ENCODE peak calls at places on chromosome 11, in seven cellular contexts. One of them, this sample, is unnamed. For H3K36me3, the result is how much of the 10 kb centered on the place peaks cover.

GRCh38 chr11:67262731-67263675 is 3.3 kb upstream of the GRK2 start:
- DNase-seq in H1: peak
- DNase-seq in transverse colon: peak
- DNase-seq in stomach: peak
- DNase-seq in upper lobe of left lung: peak
- DNase-seq in HepG2: peak
- DNase-seq in K562: peak
- DNase-seq in this sample: peak

GRCh38 chr11:61860054-61860903 is 31.1 kb downstream of the FADS3 start:
- DNase-seq in H1: no peak
- DNase-seq in transverse colon: peak
- DNase-seq in HepG2: no peak
- DNase-seq in upper lobe of left lung: no peak
- DNase-seq in stomach: peak
- DNase-seq in K562: peak
- DNase-seq in this sample: peak

GRCh38 chr11:41431784-41432183 is 27.7 kb downstream of the LRRC4C start:
- DNase-seq in H1: no peak
- DNase-seq in K562: peak
- DNase-seq in upper lobe of left lung: no peak
- DNase-seq in stomach: no peak
- DNase-seq in transverse colon: no peak
- DNase-seq in HepG2: peak
- DNase-seq in this sample: no peak

GRCh38 chr11:23897453-23898289 is 599.2 kb upstream of the LUZP2 start:
- DNase-seq in stomach: no peak
- DNase-seq in transverse colon: no peak
- DNase-seq in HepG2: no peak
- DNase-seq in H1: no peak
- DNase-seq in upper lobe of left lung: no peak
- DNase-seq in K562: no peak
- DNase-seq in this sample: no peak

GRCh38 chr11:23875407-23875950 is 621.4 kb upstream of the LUZP2 start:
- DNase-seq in HepG2: no peak
- DNase-seq in stomach: no peak
- DNase-seq in K562: no peak
- DNase-seq in upper lobe of left lung: no peak
- DNase-seq in transverse colon: no peak
- DNase-seq in H1: no peak
- DNase-seq in this sample: no peak

GRCh38 chr11:114276077-114276476 is 20.1 kb upstream of the NNMT start:
- DNase-seq in stomach: no peak
- DNase-seq in K562: no peak
- DNase-seq in HepG2: no peak
- DNase-seq in H1: peak
- DNase-seq in upper lobe of left lung: no peak
- DNase-seq in transverse colon: no peak
- DNase-seq in this sample: no peak

GRCh38 chr11:17015639-17016125 is 1.5 kb upstream of the PLEKHA7 start:
- DNase-seq in HepG2: no peak
- DNase-seq in K562: no peak
- DNase-seq in transverse colon: peak
- DNase-seq in H1: no peak
- DNase-seq in upper lobe of left lung: peak
- DNase-seq in stomach: no peak
- DNase-seq in this sample: no peak

GRCh38 chr11:78380615-78381029 is 37.0 kb downstream of the GAB2 start:
- DNase-seq in K562: no peak
- DNase-seq in stomach: no peak
- DNase-seq in transverse colon: no peak
- DNase-seq in HepG2: no peak
- DNase-seq in upper lobe of left lung: no peak
- DNase-seq in H1: no peak
- DNase-seq in this sample: no peak

GRCh38 chr11:30568933-30569332 is 17.2 kb downstream of the MPPED2 start:
- DNase-seq in stomach: no peak
- DNase-seq in upper lobe of left lung: no peak
- DNase-seq in H1: no peak
- DNase-seq in HepG2: no peak
- DNase-seq in transverse colon: no peak
- DNase-seq in K562: no peak
- DNase-seq in this sample: no peak

GRCh38 chr11:34915136-34916013 is 804 bp downstream of the APIP start:
- DNase-seq in transverse colon: no peak
- DNase-seq in K562: no peak
- DNase-seq in upper lobe of left lung: no peak
- DNase-seq in HepG2: no peak
- DNase-seq in H1: no peak
- DNase-seq in stomach: no peak
- DNase-seq in this sample: no peak

GRCh38 chr11:40187092-40187403 is 1272.4 kb downstream of the LRRC4C start:
- DNase-seq in upper lobe of left lung: no peak
- DNase-seq in transverse colon: no peak
- DNase-seq in stomach: no peak
- DNase-seq in K562: no peak
- DNase-seq in H1: no peak
- DNase-seq in HepG2: no peak
- DNase-seq in this sample: no peak

GRCh38 chr11:128399186-128399585 is 188.2 kb downstream of the ETS1 start:
- DNase-seq in K562: no peak
- DNase-seq in upper lobe of left lung: no peak
- DNase-seq in H1: no peak
- DNase-seq in HepG2: no peak
- DNase-seq in stomach: no peak
- DNase-seq in transverse colon: no peak
- DNase-seq in this sample: no peak

GRCh38 chr11:62399172-62399867 is 19.5 kb upstream of the SCGB1A1 start:
- DNase-seq in transverse colon: no peak
- DNase-seq in K562: peak
- DNase-seq in upper lobe of left lung: peak
- DNase-seq in HepG2: no peak
- DNase-seq in H1: no peak
- DNase-seq in stomach: no peak
- DNase-seq in this sample: no peak

GRCh38 chr11:12207384-12208150 is 97.2 kb downstream of the MICAL2 start:
- DNase-seq in stomach: no peak
- DNase-seq in K562: no peak
- DNase-seq in HepG2: no peak
- DNase-seq in upper lobe of left lung: no peak
- DNase-seq in transverse colon: peak
- DNase-seq in H1: no peak
- DNase-seq in this sample: no peak

GRCh38 chr11:28342704-28343103 is 234.5 kb downstream of the METTL15 start:
- DNase-seq in K562: no peak
- DNase-seq in stomach: no peak
- DNase-seq in HepG2: no peak
- DNase-seq in H1: no peak
- DNase-seq in transverse colon: no peak
- DNase-seq in upper lobe of left lung: no peak
- DNase-seq in this sample: no peak

GRCh38 chr11:9604134-9604533 is 30.7 kb downstream of the WEE1 start:
- DNase-seq in upper lobe of left lung: no peak
- DNase-seq in HepG2: no peak
- DNase-seq in H1: no peak
- DNase-seq in stomach: no peak
- DNase-seq in transverse colon: no peak
- DNase-seq in K562: no peak
- DNase-seq in this sample: no peak

GRCh38 chr11:104731890-104732289 is 166.4 kb downstream of the CASP12 start:
- DNase-seq in H1: no peak
- DNase-seq in stomach: no peak
- DNase-seq in upper lobe of left lung: no peak
- DNase-seq in transverse colon: no peak
- DNase-seq in K562: no peak
- DNase-seq in HepG2: no peak
- DNase-seq in this sample: no peak

GRCh38 chr11:116454951-116455350 is 317.8 kb downstream of the BUD13 start:
- DNase-seq in stomach: no peak
- DNase-seq in upper lobe of left lung: no peak
- DNase-seq in HepG2: no peak
- DNase-seq in K562: no peak
- DNase-seq in H1: no peak
- DNase-seq in transverse colon: no peak
- DNase-seq in this sample: no peak

GRCh38 chr11:106765849-106766248 is 252.4 kb downstream of the GUCY1A2 start:
- DNase-seq in H1: no peak
- DNase-seq in upper lobe of left lung: no peak
- DNase-seq in transverse colon: no peak
- DNase-seq in stomach: no peak
- DNase-seq in K562: no peak
- DNase-seq in HepG2: no peak
- DNase-seq in this sample: no peak

GRCh38 chr11:121864660-121865059 is 251.4 kb downstream of the BLID start:
- DNase-seq in HepG2: peak
- DNase-seq in K562: no peak
- DNase-seq in stomach: no peak
- DNase-seq in H1: no peak
- DNase-seq in transverse colon: no peak
- DNase-seq in upper lobe of left lung: no peak
- DNase-seq in this sample: no peak

GRCh38 chr11:1392561-1392960 is 2.8 kb downstream of the BRSK2 start:
- DNase-seq in transverse colon: no peak
- DNase-seq in K562: no peak
- DNase-seq in stomach: no peak
- DNase-seq in upper lobe of left lung: peak
- DNase-seq in HepG2: no peak
- DNase-seq in H1: no peak
- DNase-seq in this sample: no peak

GRCh38 chr11:69374110-69374981 is 80.4 kb downstream of the MYEOV start:
- DNase-seq in stomach: peak
- DNase-seq in transverse colon: peak
- DNase-seq in K562: no peak
- DNase-seq in H1: peak
- DNase-seq in HepG2: no peak
- DNase-seq in upper lobe of left lung: peak
- DNase-seq in this sample: peak

GRCh38 chr11:126172596-126173038 is 38.8 kb downstream of the RPUSD4 start:
- DNase-seq in upper lobe of left lung: no peak
- DNase-seq in transverse colon: no peak
- DNase-seq in K562: no peak
- DNase-seq in stomach: no peak
- DNase-seq in H1: no peak
- DNase-seq in HepG2: no peak
- DNase-seq in this sample: no peak

GRCh38 chr11:29320196-29320595 is 696.6 kb downstream of the KCNA4 start:
- DNase-seq in HepG2: no peak
- DNase-seq in upper lobe of left lung: no peak
- DNase-seq in stomach: no peak
- DNase-seq in transverse colon: no peak
- DNase-seq in H1: no peak
- DNase-seq in K562: no peak
- DNase-seq in this sample: no peak

GRCh38 chr11:117473692-117474091 is 146.0 kb downstream of the CEP164 start:
- DNase-seq in K562: no peak
- DNase-seq in transverse colon: no peak
- DNase-seq in HepG2: no peak
- DNase-seq in upper lobe of left lung: no peak
- DNase-seq in H1: no peak
- DNase-seq in stomach: no peak
- DNase-seq in this sample: no peak

GRCh38 chr11:43580735-43581369 is 99.7 kb upstream of the HSD17B12 start:
- DNase-seq in upper lobe of left lung: peak
- DNase-seq in K562: peak
- DNase-seq in stomach: no peak
- DNase-seq in H1: peak
- DNase-seq in HepG2: no peak
- DNase-seq in transverse colon: no peak
- DNase-seq in this sample: no peak

GRCh38 chr11:7014118-7014517 is 6.0 kb downstream of the ZNF214 start:
- DNase-seq in HepG2: no peak
- DNase-seq in H1: no peak
- DNase-seq in upper lobe of left lung: no peak
- DNase-seq in transverse colon: no peak
- DNase-seq in stomach: no peak
- DNase-seq in K562: no peak
- DNase-seq in this sample: no peak

GRCh38 chr11:7016011-7016410 is 4.1 kb downstream of the ZNF214 start:
- DNase-seq in upper lobe of left lung: no peak
- DNase-seq in stomach: no peak
- DNase-seq in transverse colon: no peak
- DNase-seq in H1: no peak
- DNase-seq in HepG2: no peak
- DNase-seq in K562: no peak
- DNase-seq in this sample: no peak

GRCh38 chr11:7021318-7021717 is 1.0 kb downstream of the NLRP14 start:
- DNase-seq in upper lobe of left lung: no peak
- DNase-seq in H1: no peak
- DNase-seq in K562: no peak
- DNase-seq in transverse colon: no peak
- DNase-seq in HepG2: no peak
- DNase-seq in stomach: no peak
- DNase-seq in this sample: no peak

GRCh38 chr11:7020183-7020917 is at the start of the genes NLRP14 and ZNF214:
- DNase-seq in HepG2: peak
- DNase-seq in K562: peak
- DNase-seq in upper lobe of left lung: peak
- DNase-seq in H1: peak
- DNase-seq in transverse colon: peak
- DNase-seq in stomach: peak
- DNase-seq in this sample: peak

GRCh38 chr11:7019500-7020182 is 505 bp downstream of the ZNF214 start:
- DNase-seq in upper lobe of left lung: peak
- DNase-seq in stomach: no peak
- DNase-seq in transverse colon: peak
- DNase-seq in HepG2: no peak
- DNase-seq in K562: no peak
- DNase-seq in H1: peak
- DNase-seq in this sample: peak
- TF ChIP-seq EP300 in upper lobe of left lung: no peak
- TF ChIP-seq EP300 in stomach: no peak
- TF ChIP-seq EP300 in transverse colon: no peak
- TF ChIP-seq EP300 in HepG2: no peak
- TF ChIP-seq EP300 in K562: no peak
- TF ChIP-seq EP300 in H1: no peak
- TF ChIP-seq EP300 in this sample: no peak

GRCh38 chr11:65506770-65507485 is 8.1 kb downstream of the MALAT1 start:
- DNase-seq in K562: no peak
- DNase-seq in HepG2: no peak
- DNase-seq in transverse colon: peak
- DNase-seq in stomach: peak
- DNase-seq in upper lobe of left lung: no peak
- DNase-seq in H1: peak
- DNase-seq in this sample: peak
- TF ChIP-seq POLR2AphosphoS5 in K562: peak
- TF ChIP-seq POLR2AphosphoS5 in HepG2: peak
- TF ChIP-seq POLR2AphosphoS5 in transverse colon: peak
- TF ChIP-seq POLR2AphosphoS5 in stomach: peak
- TF ChIP-seq POLR2AphosphoS5 in upper lobe of left lung: peak
- TF ChIP-seq POLR2AphosphoS5 in H1: peak
- TF ChIP-seq POLR2AphosphoS5 in this sample: peak

GRCh38 chr11:66240781-66241136 is 27.7 kb upstream of the RAB1B start:
- DNase-seq in K562: no peak
- DNase-seq in transverse colon: no peak
- DNase-seq in H1: no peak
- DNase-seq in upper lobe of left lung: no peak
- DNase-seq in stomach: no peak
- DNase-seq in HepG2: no peak
- DNase-seq in this sample: no peak
- H3K36me3 ChIP-seq in K562: under half
- H3K36me3 ChIP-seq in transverse colon: under half
- H3K36me3 ChIP-seq in H1: under half
- H3K36me3 ChIP-seq in upper lobe of left lung: under half
- H3K36me3 ChIP-seq in stomach: half or more
- H3K36me3 ChIP-seq in HepG2: under half
- H3K36me3 ChIP-seq in this sample: under half

GRCh38 chr11:94876645-94877445 is 96.5 kb downstream of the CWC15 start:
- DNase-seq in H1: no peak
- DNase-seq in stomach: no peak
- DNase-seq in HepG2: peak
- DNase-seq in K562: peak
- DNase-seq in upper lobe of left lung: no peak
- DNase-seq in transverse colon: peak
- DNase-seq in this sample: peak
- TF ChIP-seq EP300 in H1: no peak
- TF ChIP-seq EP300 in stomach: no peak
- TF ChIP-seq EP300 in HepG2: no peak
- TF ChIP-seq EP300 in K562: no peak
- TF ChIP-seq EP300 in upper lobe of left lung: no peak
- TF ChIP-seq EP300 in transverse colon: no peak
- TF ChIP-seq EP300 in this sample: no peak